ENCODE peak calls at places on chromosomes 16 and 17, in six cellular contexts. L, M, Q, T, D and J are unnamed samples. For H3K9me3 and H3K4me1, the result is how much of the 10 kb centered on the place peaks cover.

GRCh38 chr16:72597938-72598337 is 426.0 kb upstream of the PMFBP1 start:
- DNase-seq in L (no peak), M (no peak), Q (no peak), T (no peak), D (no peak), J (no peak)

GRCh38 chr17:43021739-43022512 is at the start of gene VAT1:
- DNase-seq in L (peak), M (peak), Q (peak), T (peak), D (peak), J (peak)

GRCh38 chr16:88531931-88532433 is 38.2 kb upstream of the ZC3H18 start:
- DNase-seq in L (no peak), M (no peak), Q (no peak), T (no peak), D (no peak), J (no peak)

GRCh38 chr16:898761-899677 is 71.8 kb downstream of the LMF1 start:
- DNase-seq in L (no peak), M (no peak), Q (no peak), T (no peak), D (no peak), J (no peak)

GRCh38 chr16:69417537-69418199 is 6.8 kb upstream of the CYB5B start:
- DNase-seq in L (no peak), M (no peak), Q (peak), T (no peak), D (no peak), J (no peak)

GRCh38 chr17:78141437-78142112 is 4.6 kb upstream of the C17orf99 start:
- DNase-seq in L (no peak), M (no peak), Q (no peak), T (no peak), D (no peak), J (no peak)

GRCh38 chr17:35577826-35578194 is 561 bp downstream of the PEX12 start:
- DNase-seq in L (no peak), M (no peak), Q (peak), T (no peak), D (peak), J (peak)

GRCh38 chr16:1823821-1824220 is 2.8 kb downstream of the HAGH start:
- DNase-seq in L (no peak), M (no peak), Q (peak), T (no peak), D (peak), J (peak)

GRCh38 chr17:83200746-83201145 is 121.3 kb downstream of the METRNL start:
- DNase-seq in L (no peak), M (peak), Q (no peak), T (no peak), D (no peak), J (no peak)

GRCh38 chr17:55758171-55758570 is 7.3 kb downstream of the PCTP start:
- DNase-seq in L (no peak), M (no peak), Q (no peak), T (no peak), D (no peak), J (no peak)

GRCh38 chr16:82639666-82640336 is 13.0 kb downstream of the CDH13 start:
- DNase-seq in L (peak), M (no peak), Q (peak), T (no peak), D (peak), J (peak)

GRCh38 chr16:87457724-87458423 is 35.0 kb downstream of the ZCCHC14 start:
- DNase-seq in L (no peak), M (no peak), Q (peak), T (no peak), D (no peak), J (no peak)

GRCh38 chr16:59737274-59737673 is 1003.2 kb upstream of the GOT2 start:
- DNase-seq in L (no peak), M (no peak), Q (no peak), T (no peak), D (no peak), J (no peak)

GRCh38 chr16:59729613-59730012 is 995.5 kb upstream of the GOT2 start:
- DNase-seq in L (no peak), M (no peak), Q (no peak), T (no peak), D (no peak), J (no peak)

GRCh38 chr16:59733321-59733720 is 999.2 kb upstream of the GOT2 start:
- DNase-seq in L (no peak), M (no peak), Q (no peak), T (no peak), D (no peak), J (no peak)
- H3K9me3 ChIP-seq in L (under half), M (under half), Q (under half), T (under half), D (under half), J (under half)

DNA sequence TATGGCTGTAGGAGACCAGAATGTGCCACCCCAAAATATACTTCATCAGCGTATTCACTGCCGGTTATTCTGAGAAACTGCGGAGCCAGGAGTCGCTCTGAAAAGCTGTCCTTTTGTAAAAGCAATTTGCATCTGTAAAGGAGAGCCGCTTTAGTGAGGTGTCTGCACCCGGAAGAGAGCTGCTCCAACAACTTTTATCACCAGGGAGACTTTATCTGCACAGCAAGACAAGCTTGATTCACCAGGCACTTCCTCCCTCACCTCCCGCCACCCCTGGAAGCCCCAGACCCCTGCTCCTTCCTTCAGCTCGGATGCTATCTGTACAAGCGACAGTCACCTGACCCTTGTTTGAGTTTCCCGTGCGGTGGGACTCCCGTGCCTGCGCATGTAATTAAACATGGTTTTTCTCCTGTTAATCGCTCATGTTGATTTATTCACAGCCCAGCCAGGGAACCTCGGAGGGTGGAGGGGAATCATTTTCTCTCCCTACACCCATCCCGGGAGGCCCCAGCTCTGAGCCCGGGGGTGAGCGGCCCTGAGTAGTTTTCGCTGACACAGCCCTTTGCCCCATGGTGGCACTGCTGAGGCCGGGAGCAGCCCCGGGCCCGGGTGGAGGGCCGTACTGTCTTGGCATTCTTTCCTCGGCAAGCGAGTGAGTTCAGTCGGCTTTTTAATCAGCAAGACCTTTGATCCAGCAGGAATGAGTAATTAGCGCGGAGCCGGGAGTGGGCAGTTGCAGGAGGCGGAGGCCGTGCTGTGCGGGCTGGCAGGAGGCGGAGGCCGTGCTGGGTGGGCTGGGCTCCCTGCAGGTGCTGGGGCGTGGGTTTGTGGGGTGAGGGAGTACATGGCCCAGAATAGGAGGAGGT is 222.7 kb upstream of the CIBAR2 start:
- DNase-seq in L (no peak), M (no peak), Q (peak), T (peak), D (no peak), J (peak)
- H3K4me1 ChIP-seq in L (under half), M (under half), Q (under half), T (under half), D (under half), J (under half)

DNA sequence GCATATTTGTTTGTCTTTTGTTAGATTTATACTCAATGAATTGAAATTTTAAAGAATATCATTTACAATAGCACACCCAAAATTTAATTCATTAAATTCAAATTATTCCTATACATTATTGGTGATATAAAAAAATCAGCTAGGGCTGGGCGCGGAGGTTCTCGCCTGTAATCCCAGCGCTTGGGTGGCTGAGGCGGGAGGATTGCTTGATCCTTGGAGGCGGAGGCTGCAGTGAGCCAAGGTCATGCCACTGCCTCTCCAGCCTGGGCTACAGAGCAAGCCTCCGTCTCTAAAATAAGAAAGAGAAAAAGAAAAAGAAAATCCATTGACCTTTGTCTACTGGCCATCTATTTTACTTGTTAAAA is 4.5 kb upstream of the PRDM7 start:
- DNase-seq in L (no peak), M (no peak), Q (peak), T (no peak), D (no peak), J (no peak)
- H3K4me3 ChIP-seq in L (no peak), M (no peak), Q (no peak), T (no peak), D (no peak), J (no peak)

GRCh38 chr17:65194670-65195334 is 57.6 kb downstream of the RGS9 start:
- DNase-seq in L (no peak), M (no peak), Q (no peak), T (no peak), D (no peak), J (peak)
- H3K9me3 ChIP-seq in L (under half), M (under half), Q (under half), T (under half), D (under half), J (under half)

DNA sequence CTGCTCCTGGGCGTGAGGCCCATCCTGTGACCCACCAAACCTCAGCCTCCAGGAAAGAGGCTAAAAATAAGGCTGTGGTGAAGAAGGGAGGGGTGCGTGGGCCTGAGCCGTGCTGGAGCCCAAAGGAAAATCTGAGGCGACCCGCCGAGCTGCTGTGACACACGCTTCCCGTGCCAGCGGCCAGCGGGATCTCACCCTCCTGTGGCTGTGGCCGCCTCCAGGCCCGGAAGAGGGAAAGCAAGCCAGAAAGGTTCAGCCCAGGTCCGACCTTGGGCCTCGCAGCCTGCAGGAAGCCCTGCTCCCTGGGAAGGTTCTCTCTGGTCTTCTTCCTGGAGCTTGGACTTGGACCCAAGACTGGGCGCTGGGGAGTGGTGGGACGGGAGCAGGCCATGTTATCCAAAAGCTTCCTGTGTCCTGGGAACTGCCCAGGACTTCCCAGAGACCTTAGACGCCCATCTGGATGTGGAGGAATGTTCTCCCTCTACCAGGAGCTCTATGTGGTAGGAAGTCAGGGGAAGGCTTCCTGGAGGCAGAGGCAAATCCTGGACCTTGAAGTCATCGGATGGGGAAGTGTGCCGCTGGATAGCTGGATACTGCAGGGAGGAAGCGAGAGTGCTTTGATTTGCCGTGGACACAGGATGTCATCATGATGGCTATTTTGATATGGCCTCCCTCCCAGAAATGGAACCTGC is 11.4 kb downstream of the SPNS2 start:
- DNase-seq in L (no peak), M (no peak), Q (no peak), T (no peak), D (no peak), J (no peak)
- H3K4me1 ChIP-seq in L (under half), M (under half), Q (under half), T (under half), D (under half), J (under half)

GRCh38 chr16:70659546-70659945 is 13.2 kb downstream of the IL34 start:
- DNase-seq in L (no peak), M (no peak), Q (no peak), T (no peak), D (no peak), J (no peak)
- H3K4me3 ChIP-seq in L (no peak), M (no peak), Q (no peak), T (no peak), D (no peak), J (no peak)

GRCh38 chr17:61904094-61904710 is 23.6 kb downstream of the INTS2 start:
- DNase-seq in L (no peak), M (no peak), Q (no peak), T (peak), D (no peak), J (peak)
- H3K9me3 ChIP-seq in L (under half), M (under half), Q (under half), T (under half), D (under half), J (under half)